ENCODE peak calls at places on chromosomes 5 and 9, in eight cellular contexts. T is spleen, A is lower leg skin, U is body of pancreas, J is stomach, B is gastrocnemius medialis, O is IMR-90, L is A549. W is an unnamed sample.

GRCh38 chr9:120580591-120580896 is 577 bp upstream of the CDK5RAP2 start:
- DNase-seq in T (no peak), A (no peak), U (no peak), J (no peak), B (no peak), O (no peak), L (no peak), W (no peak)

GRCh38 chr5:72244862-72245371 is 75.1 kb downstream of the MRPS27 start:
- DNase-seq in T (no peak), A (no peak), U (no peak), J (no peak), B (no peak), O (peak), L (peak), W (peak)

GRCh38 chr9:117266855-117267497 is 147.9 kb downstream of the ASTN2 start:
- DNase-seq in T (no peak), A (no peak), U (no peak), J (no peak), B (no peak), O (no peak), L (no peak), W (no peak)

GRCh38 chr5:134127376-134127861 is 12.9 kb downstream of the TCF7 start:
- DNase-seq in T (peak), A (no peak), U (peak), J (peak), B (no peak), O (peak), L (no peak), W (no peak)

GRCh38 chr9:132575005-132575609 is 7.3 kb upstream of the BARHL1 start:
- DNase-seq in T (peak), A (no peak), U (peak), J (peak), B (peak), O (peak), L (peak), W (peak)

GRCh38 chr5:91443761-91444467 is 60.8 kb upstream of the ARRDC3 start:
- DNase-seq in T (no peak), A (no peak), U (no peak), J (no peak), B (no peak), O (peak), L (no peak), W (no peak)

GRCh38 chr5:151004499-151004898 is 15.9 kb upstream of the GPX3 start:
- DNase-seq in T (no peak), A (no peak), U (no peak), J (no peak), B (no peak), O (no peak), L (no peak), W (no peak)

GRCh38 chr5:130289132-130290088 is 385.1 kb downstream of the CHSY3 start:
- DNase-seq in T (no peak), A (no peak), U (no peak), J (no peak), B (no peak), O (no peak), L (no peak), W (no peak)

GRCh38 chr9:18477121-18477705 is 3.3 kb downstream of the ADAMTSL1 start:
- DNase-seq in T (no peak), A (no peak), U (no peak), J (no peak), B (no peak), O (no peak), L (no peak), W (no peak)

GRCh38 chr9:115133649-115134048 is 15.7 kb upstream of the TNC start:
- DNase-seq in T (no peak), A (no peak), U (no peak), J (no peak), B (no peak), O (peak), L (no peak), W (no peak)

GRCh38 chr5:4628645-4629385 is 511.3 kb upstream of the ADAMTS16 start:
- DNase-seq in T (no peak), A (no peak), U (no peak), J (no peak), B (no peak), O (no peak), L (no peak), W (no peak)

GRCh38 chr5:149466457-149466972 is 84.7 kb downstream of the CSNK1A1 start:
- DNase-seq in T (peak), A (no peak), U (no peak), J (no peak), B (no peak), O (peak), L (peak), W (no peak)
- TF ChIP-seq POLR2A in T (no peak), A (no peak), U (no peak), J (no peak), B (peak), O (peak), L (no peak), W (no peak)

DNA sequence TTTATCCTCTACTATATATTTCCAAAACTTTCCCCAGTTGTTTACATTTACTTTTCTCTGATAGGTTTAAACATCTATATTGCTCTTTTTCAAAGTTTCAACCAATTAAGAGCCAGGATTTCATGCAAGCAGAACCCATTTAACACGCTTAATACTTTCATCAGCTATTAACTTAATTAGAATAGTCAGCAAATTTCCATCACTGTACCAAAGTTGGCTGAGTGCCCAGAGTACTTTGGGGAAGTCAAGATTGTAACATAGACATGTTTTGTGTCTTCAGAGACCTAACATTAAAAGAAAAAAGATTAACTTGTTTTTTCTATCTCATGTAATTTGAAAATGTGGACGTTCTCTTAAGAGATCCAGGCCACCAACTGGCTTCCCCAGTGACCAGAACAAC is 478.0 kb upstream of the NMUR2 start:
- DNase-seq in T (no peak), A (no peak), U (no peak), J (no peak), B (no peak), O (no peak), L (no peak), W (no peak)
- TF ChIP-seq POLR2A in T (no peak), A (no peak), U (no peak), J (no peak), B (no peak), O (no peak), L (no peak), W (no peak)

DNA sequence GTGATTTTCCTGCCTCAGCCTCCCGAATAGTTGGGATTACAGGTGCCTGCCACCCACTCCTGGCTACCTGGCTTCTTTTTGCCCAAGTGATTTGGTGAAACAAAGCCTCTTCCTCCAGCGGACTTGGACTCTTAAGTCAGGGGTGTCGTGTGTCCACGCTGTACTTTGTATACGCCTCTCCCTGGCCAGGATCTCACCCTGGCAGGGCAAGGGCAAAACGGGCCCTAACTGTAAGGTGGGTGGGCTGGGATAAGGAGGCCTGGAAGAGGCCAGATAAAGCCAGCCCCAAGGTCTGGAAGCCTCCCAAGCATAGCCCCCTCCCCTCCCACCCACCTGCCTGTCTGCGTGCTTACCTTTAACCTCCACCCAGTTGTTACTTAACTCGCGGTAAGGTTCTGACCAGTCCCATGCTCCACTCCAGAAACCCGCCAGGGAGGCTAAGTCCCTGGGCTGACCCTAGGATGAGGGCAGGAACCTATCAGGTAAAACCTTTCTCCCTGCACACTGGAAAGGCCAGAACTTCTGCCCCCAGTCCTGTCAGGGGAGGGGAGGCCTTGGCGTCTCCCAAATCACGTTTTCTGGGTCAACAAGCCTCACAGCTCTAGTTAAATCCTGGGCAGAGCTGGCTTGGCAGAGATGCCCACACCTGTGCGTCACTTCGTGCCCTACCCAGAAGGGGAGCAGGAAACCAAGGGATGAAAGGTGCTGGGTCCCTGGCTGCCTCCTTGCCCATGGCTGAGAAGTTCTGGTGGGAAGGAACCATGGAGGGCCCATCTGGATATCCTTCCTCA is 8.4 kb downstream of the CDK9 start:
- DNase-seq in T (no peak), A (no peak), U (peak), J (peak), B (no peak), O (no peak), L (no peak), W (no peak)
- TF ChIP-seq POLR2A in T (no peak), A (no peak), U (no peak), J (no peak), B (no peak), O (no peak), L (no peak), W (no peak)

DNA sequence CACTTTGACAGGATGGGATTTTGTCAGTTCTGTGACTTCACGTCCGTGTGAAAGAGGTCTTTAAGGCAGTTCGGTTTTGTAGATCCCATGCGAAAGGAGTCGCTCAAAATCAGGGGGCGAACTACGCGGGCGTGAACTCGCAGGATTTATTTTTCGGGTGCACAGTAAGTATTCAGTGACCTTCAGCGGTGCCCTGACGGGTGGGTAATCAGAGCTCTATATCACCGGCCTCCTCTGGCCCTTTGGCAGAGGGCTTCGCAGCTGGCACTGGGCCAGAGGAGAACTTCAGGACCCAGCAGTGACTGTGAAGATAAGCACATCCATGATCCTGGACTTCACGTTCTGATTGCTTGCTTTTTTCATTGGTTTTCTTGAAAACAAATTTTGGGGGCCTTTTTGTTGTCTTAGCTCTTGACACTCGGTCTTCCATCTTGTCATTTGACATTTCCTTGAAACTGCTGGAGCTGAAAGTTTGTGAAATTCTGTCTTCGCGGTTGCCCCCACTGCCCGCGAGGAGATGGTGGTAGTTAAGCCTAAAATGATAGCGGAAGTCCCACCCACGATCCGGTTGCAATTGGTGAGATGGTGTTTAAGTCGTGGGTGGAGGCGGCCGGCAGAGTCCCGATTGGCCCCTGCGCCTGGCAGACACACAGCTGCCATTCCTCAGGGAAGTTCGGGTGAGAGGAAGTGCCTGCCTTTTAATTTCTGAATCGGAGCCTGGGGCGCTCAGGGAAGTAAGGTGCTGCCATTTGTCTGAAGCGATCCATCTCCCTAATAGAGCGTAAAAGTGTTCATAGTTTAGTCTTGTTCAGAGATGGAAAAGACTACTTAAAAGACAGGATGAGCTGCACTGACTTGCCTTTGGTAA is at the start of gene FAM120AOS:
- DNase-seq in T (peak), A (peak), U (peak), J (peak), B (peak), O (peak), L (peak), W (peak)
- TF ChIP-seq POLR2A in T (peak), A (no peak), U (peak), J (no peak), B (peak), O (no peak), L (peak), W (peak)